ENCODE peak calls at places on chromosomes 16 and 17, in four cellular contexts. M, A, O and U are unnamed samples.

GRCh38 chr16:13254998-13255614 is 353.7 kb downstream of the SHISA9 start:
- DNase-seq in M (no peak), A (no peak), O (no peak), U (no peak)

GRCh38 chr16:89246903-89247733 is 29.6 kb downstream of the ZNF778 start:
- DNase-seq in M (peak), A (peak), O (peak), U (peak)

GRCh38 chr16:84715854-84716253 is 16.1 kb downstream of the USP10 start:
- DNase-seq in M (no peak), A (no peak), O (no peak), U (no peak)

GRCh38 chr16:2486645-2487516 is 12.0 kb downstream of the TBC1D24 start:
- DNase-seq in M (peak), A (no peak), O (peak), U (peak)

GRCh38 chr16:856101-856500 is 55.6 kb upstream of the GNG13 start:
- DNase-seq in M (no peak), A (no peak), O (no peak), U (no peak)

GRCh38 chr17:7136266-7136877 is 21.8 kb upstream of the ASGR2 start:
- DNase-seq in M (peak), A (peak), O (peak), U (peak)

GRCh38 chr16:2859686-2860265 is 1.8 kb upstream of the PRSS22 start:
- DNase-seq in M (no peak), A (no peak), O (no peak), U (no peak)

GRCh38 chr17:49210158-49211029 is at the start of the genes ABI3 and GNGT2:
- DNase-seq in M (no peak), A (no peak), O (peak), U (peak)

GRCh38 chr16:88433632-88434352 is 19.3 kb upstream of the ZFPM1 start:
- DNase-seq in M (no peak), A (no peak), O (no peak), U (no peak)

GRCh38 chr17:57874058-57874419 is 24.2 kb upstream of the MRPS23 start:
- DNase-seq in M (no peak), A (no peak), O (no peak), U (no peak)

GRCh38 chr17:27473748-27474609 is 17.7 kb downstream of the KSR1 start:
- DNase-seq in M (no peak), A (no peak), O (peak), U (peak)

GRCh38 chr16:77043076-77043475 is 147.9 kb upstream of the MON1B start:
- DNase-seq in M (no peak), A (peak), O (no peak), U (no peak)

GRCh38 chr17:81867123-81867951 is 3.8 kb downstream of the ARHGDIA start:
- DNase-seq in M (peak), A (no peak), O (no peak), U (peak)

GRCh38 chr16:57578521-57579360 is 36.3 kb downstream of the ADGRG5 start:
- DNase-seq in M (no peak), A (no peak), O (no peak), U (no peak)

GRCh38 chr16:53372942-53373871 is 61.1 kb upstream of the RBL2 start:
- DNase-seq in M (peak), A (no peak), O (peak), U (peak)

GRCh38 chr17:77433385-77434135 is 292.8 kb downstream of the SEC14L1 start:
- DNase-seq in M (no peak), A (no peak), O (peak), U (no peak)

GRCh38 chr17:7435676-7436555 is 681 bp downstream of the TMEM102 start:
- DNase-seq in M (peak), A (peak), O (no peak), U (peak)

GRCh38 chr17:41413353-41413752 is 11.0 kb downstream of the KRT37 start:
- DNase-seq in M (peak), A (no peak), O (no peak), U (peak)

GRCh38 chr16:22050963-22051362 is 41.4 kb upstream of the VWA3A start:
- DNase-seq in M (no peak), A (no peak), O (no peak), U (no peak)

GRCh38 chr16:25126820-25127232 is 15.3 kb downstream of the LCMT1 start:
- DNase-seq in M (no peak), A (peak), O (peak), U (no peak)

GRCh38 chr16:84302111-84302954 is 7.7 kb downstream of the WFDC1 start:
- DNase-seq in M (no peak), A (no peak), O (no peak), U (no peak)

GRCh38 chr17:63116967-63117366 is 150.9 kb downstream of the TANC2 start:
- DNase-seq in M (peak), A (no peak), O (no peak), U (no peak)

GRCh38 chr17:37368577-37368976 is 7.2 kb upstream of the C17orf78 start:
- DNase-seq in M (no peak), A (no peak), O (no peak), U (no peak)

GRCh38 chr17:42153919-42154491 is 784 bp downstream of the RAB5C start:
- DNase-seq in M (peak), A (peak), O (no peak), U (no peak)